ENCODE peak calls at places on chromosomes 12 and 14, in nine cellular contexts. One of them, this sample, is unnamed.
A peak's percentile ranks its signal among the peaks of the same experiment; 100 is the strongest.

GRCh38 chr12:77133566-77133965 is 68.2 kb upstream of the E2F7 start:
- DNase-seq in left ventricle myocardium inferior: peak; percentile 15
- DNase-seq in ovary: peak; percentile 16
- DNase-seq in GM23338: peak; percentile 86
- DNase-seq in naive thymus-derived CD4-positive, alpha-beta T cell: no peak
- DNase-seq in upper lobe of right lung: no peak
- DNase-seq in Karpas-422: peak; percentile 79
- DNase-seq in mucosa of descending colon: peak; percentile 54
- DNase-seq in PC-3: peak; percentile 70
- DNase-seq in this sample: peak; percentile 84

GRCh38 chr12:63138484-63138883 is 12.5 kb downstream of the AVPR1A start:
- DNase-seq in left ventricle myocardium inferior: no peak
- DNase-seq in ovary: no peak
- DNase-seq in GM23338: no peak
- DNase-seq in naive thymus-derived CD4-positive, alpha-beta T cell: no peak
- DNase-seq in upper lobe of right lung: no peak
- DNase-seq in Karpas-422: no peak
- DNase-seq in mucosa of descending colon: no peak
- DNase-seq in PC-3: no peak
- DNase-seq in this sample: no peak

GRCh38 chr12:42696424-42697149 is 107.0 kb upstream of the PRICKLE1 start:
- DNase-seq in left ventricle myocardium inferior: peak; percentile 76
- DNase-seq in ovary: peak; percentile 73
- DNase-seq in GM23338: no peak
- DNase-seq in naive thymus-derived CD4-positive, alpha-beta T cell: no peak
- DNase-seq in upper lobe of right lung: no peak
- DNase-seq in Karpas-422: no peak
- DNase-seq in mucosa of descending colon: peak; percentile 58
- DNase-seq in PC-3: no peak
- DNase-seq in this sample: no peak

GRCh38 chr12:50637870-50638481 is 125.9 kb upstream of the ATF1 start:
- DNase-seq in left ventricle myocardium inferior: no peak
- DNase-seq in ovary: no peak
- DNase-seq in GM23338: peak; percentile 74
- DNase-seq in naive thymus-derived CD4-positive, alpha-beta T cell: peak; percentile 43
- DNase-seq in upper lobe of right lung: no peak
- DNase-seq in Karpas-422: peak; percentile 79
- DNase-seq in mucosa of descending colon: no peak
- DNase-seq in PC-3: peak; percentile 73
- DNase-seq in this sample: peak; percentile 66

GRCh38 chr14:77066555-77067172 is 31.4 kb upstream of the CIPC start:
- DNase-seq in left ventricle myocardium inferior: no peak
- DNase-seq in ovary: no peak
- DNase-seq in GM23338: no peak
- DNase-seq in naive thymus-derived CD4-positive, alpha-beta T cell: no peak
- DNase-seq in upper lobe of right lung: no peak
- DNase-seq in Karpas-422: no peak
- DNase-seq in mucosa of descending colon: no peak
- DNase-seq in PC-3: no peak
- DNase-seq in this sample: no peak

GRCh38 chr12:26805401-26805971 is 27.5 kb downstream of the ITPR2 start:
- DNase-seq in left ventricle myocardium inferior: no peak
- DNase-seq in ovary: no peak
- DNase-seq in GM23338: no peak
- DNase-seq in naive thymus-derived CD4-positive, alpha-beta T cell: no peak
- DNase-seq in upper lobe of right lung: no peak
- DNase-seq in Karpas-422: no peak
- DNase-seq in mucosa of descending colon: no peak
- DNase-seq in PC-3: no peak
- DNase-seq in this sample: no peak

GRCh38 chr12:41402804-41403203 is 214.7 kb downstream of the PDZRN4 start:
- DNase-seq in left ventricle myocardium inferior: no peak
- DNase-seq in ovary: no peak
- DNase-seq in GM23338: no peak
- DNase-seq in naive thymus-derived CD4-positive, alpha-beta T cell: no peak
- DNase-seq in upper lobe of right lung: no peak
- DNase-seq in Karpas-422: no peak
- DNase-seq in mucosa of descending colon: no peak
- DNase-seq in PC-3: peak; percentile 19
- DNase-seq in this sample: no peak

GRCh38 chr12:14756331-14757143 is 46.7 kb downstream of the WBP11 start:
- DNase-seq in left ventricle myocardium inferior: no peak
- DNase-seq in ovary: peak; percentile 28
- DNase-seq in GM23338: peak; percentile 92
- DNase-seq in naive thymus-derived CD4-positive, alpha-beta T cell: no peak
- DNase-seq in upper lobe of right lung: no peak
- DNase-seq in Karpas-422: peak; percentile 70
- DNase-seq in mucosa of descending colon: peak; percentile 42
- DNase-seq in PC-3: peak; percentile 12
- DNase-seq in this sample: peak; percentile 73

GRCh38 chr12:22313276-22313995 is 21.1 kb downstream of the ST8SIA1 start:
- DNase-seq in left ventricle myocardium inferior: no peak
- DNase-seq in ovary: no peak
- DNase-seq in GM23338: no peak
- DNase-seq in naive thymus-derived CD4-positive, alpha-beta T cell: no peak
- DNase-seq in upper lobe of right lung: no peak
- DNase-seq in Karpas-422: no peak
- DNase-seq in mucosa of descending colon: no peak
- DNase-seq in PC-3: peak; percentile 20
- DNase-seq in this sample: no peak

GRCh38 chr14:91380610-91381371 is 36.8 kb downstream of the CCDC88C start:
- DNase-seq in left ventricle myocardium inferior: peak; percentile 36
- DNase-seq in ovary: no peak
- DNase-seq in GM23338: no peak
- DNase-seq in naive thymus-derived CD4-positive, alpha-beta T cell: no peak
- DNase-seq in upper lobe of right lung: no peak
- DNase-seq in Karpas-422: no peak
- DNase-seq in mucosa of descending colon: no peak
- DNase-seq in PC-3: no peak
- DNase-seq in this sample: no peak

GRCh38 chr12:42332301-42332894 is 6.4 kb downstream of the PPHLN1 start:
- DNase-seq in left ventricle myocardium inferior: no peak
- DNase-seq in ovary: no peak
- DNase-seq in GM23338: peak; percentile 40
- DNase-seq in naive thymus-derived CD4-positive, alpha-beta T cell: peak; percentile 12
- DNase-seq in upper lobe of right lung: no peak
- DNase-seq in Karpas-422: peak; percentile 85
- DNase-seq in mucosa of descending colon: peak; percentile 75
- DNase-seq in PC-3: peak; percentile 67
- DNase-seq in this sample: no peak

GRCh38 chr12:79818856-79819255 is 116.0 kb downstream of the PPP1R12A start:
- DNase-seq in left ventricle myocardium inferior: no peak
- DNase-seq in ovary: no peak
- DNase-seq in GM23338: no peak
- DNase-seq in naive thymus-derived CD4-positive, alpha-beta T cell: no peak
- DNase-seq in upper lobe of right lung: no peak
- DNase-seq in Karpas-422: no peak
- DNase-seq in mucosa of descending colon: no peak
- DNase-seq in PC-3: no peak
- DNase-seq in this sample: no peak

GRCh38 chr12:51000245-51000644 is 25.9 kb downstream of the SLC11A2 start:
- DNase-seq in left ventricle myocardium inferior: no peak
- DNase-seq in ovary: no peak
- DNase-seq in GM23338: no peak
- DNase-seq in naive thymus-derived CD4-positive, alpha-beta T cell: no peak
- DNase-seq in upper lobe of right lung: no peak
- DNase-seq in Karpas-422: no peak
- DNase-seq in mucosa of descending colon: no peak
- DNase-seq in PC-3: peak; percentile 66
- DNase-seq in this sample: no peak

GRCh38 chr12:49089831-49090773 is 4.5 kb downstream of the DHH start:
- DNase-seq in left ventricle myocardium inferior: peak; percentile 39
- DNase-seq in ovary: no peak
- DNase-seq in GM23338: peak; percentile 64
- DNase-seq in naive thymus-derived CD4-positive, alpha-beta T cell: no peak
- DNase-seq in upper lobe of right lung: peak; percentile 71
- DNase-seq in Karpas-422: peak; percentile 57
- DNase-seq in mucosa of descending colon: no peak
- DNase-seq in PC-3: peak; percentile 35
- DNase-seq in this sample: peak; percentile 74

GRCh38 chr12:116123511-116124258 is 153.8 kb downstream of the MED13L start:
- DNase-seq in left ventricle myocardium inferior: no peak
- DNase-seq in ovary: no peak
- DNase-seq in GM23338: no peak
- DNase-seq in naive thymus-derived CD4-positive, alpha-beta T cell: no peak
- DNase-seq in upper lobe of right lung: no peak
- DNase-seq in Karpas-422: no peak
- DNase-seq in mucosa of descending colon: peak; percentile 13
- DNase-seq in PC-3: peak; percentile 76
- DNase-seq in this sample: peak; percentile 86

GRCh38 chr12:3089588-3089987 is 12.4 kb downstream of the TSPAN9 start:
- DNase-seq in left ventricle myocardium inferior: no peak
- DNase-seq in ovary: no peak
- DNase-seq in GM23338: no peak
- DNase-seq in naive thymus-derived CD4-positive, alpha-beta T cell: no peak
- DNase-seq in upper lobe of right lung: no peak
- DNase-seq in Karpas-422: no peak
- DNase-seq in mucosa of descending colon: no peak
- DNase-seq in PC-3: no peak
- DNase-seq in this sample: no peak

GRCh38 chr12:96249196-96250118 is 55.3 kb downstream of the ELK3 start:
- DNase-seq in left ventricle myocardium inferior: peak; percentile 74
- DNase-seq in ovary: no peak
- DNase-seq in GM23338: no peak
- DNase-seq in naive thymus-derived CD4-positive, alpha-beta T cell: no peak
- DNase-seq in upper lobe of right lung: no peak
- DNase-seq in Karpas-422: no peak
- DNase-seq in mucosa of descending colon: no peak
- DNase-seq in PC-3: no peak
- DNase-seq in this sample: peak; percentile 31

GRCh38 chr12:104073699-104074098 is 9.4 kb downstream of the HCFC2 start:
- DNase-seq in left ventricle myocardium inferior: no peak
- DNase-seq in ovary: no peak
- DNase-seq in GM23338: no peak
- DNase-seq in naive thymus-derived CD4-positive, alpha-beta T cell: no peak
- DNase-seq in upper lobe of right lung: no peak
- DNase-seq in Karpas-422: no peak
- DNase-seq in mucosa of descending colon: no peak
- DNase-seq in PC-3: no peak
- DNase-seq in this sample: no peak

GRCh38 chr12:74985293-74985985 is 224.2 kb downstream of the KCNC2 start:
- DNase-seq in left ventricle myocardium inferior: no peak
- DNase-seq in ovary: no peak
- DNase-seq in GM23338: no peak
- DNase-seq in naive thymus-derived CD4-positive, alpha-beta T cell: no peak
- DNase-seq in upper lobe of right lung: peak; percentile 51
- DNase-seq in Karpas-422: no peak
- DNase-seq in mucosa of descending colon: no peak
- DNase-seq in PC-3: no peak
- DNase-seq in this sample: no peak

GRCh38 chr12:98594050-98594853 is 766 bp downstream of the SLC25A3 start:
- DNase-seq in left ventricle myocardium inferior: peak; percentile 41
- DNase-seq in ovary: no peak
- DNase-seq in GM23338: peak; percentile 15
- DNase-seq in naive thymus-derived CD4-positive, alpha-beta T cell: no peak
- DNase-seq in upper lobe of right lung: peak; percentile 78
- DNase-seq in Karpas-422: peak; percentile 60
- DNase-seq in mucosa of descending colon: peak; percentile 54
- DNase-seq in PC-3: peak; percentile 14
- DNase-seq in this sample: peak; percentile 56

GRCh38 chr12:119512772-119513497 is 80.6 kb upstream of the TMEM233 start:
- DNase-seq in left ventricle myocardium inferior: no peak
- DNase-seq in ovary: no peak
- DNase-seq in GM23338: peak; percentile 79
- DNase-seq in naive thymus-derived CD4-positive, alpha-beta T cell: no peak
- DNase-seq in upper lobe of right lung: no peak
- DNase-seq in Karpas-422: peak; percentile 44
- DNase-seq in mucosa of descending colon: peak; percentile 3
- DNase-seq in PC-3: peak; percentile 44
- DNase-seq in this sample: peak; percentile 81

GRCh38 chr12:32671930-32672785 is 6.9 kb upstream of the DNM1L start:
- DNase-seq in left ventricle myocardium inferior: no peak
- DNase-seq in ovary: peak; percentile 34
- DNase-seq in GM23338: peak; percentile 84
- DNase-seq in naive thymus-derived CD4-positive, alpha-beta T cell: no peak
- DNase-seq in upper lobe of right lung: no peak
- DNase-seq in Karpas-422: peak; percentile 75
- DNase-seq in mucosa of descending colon: peak; percentile 70
- DNase-seq in PC-3: peak; percentile 63
- DNase-seq in this sample: peak; percentile 75

GRCh38 chr12:106085213-106085612 is 53.5 kb downstream of the NUAK1 start:
- DNase-seq in left ventricle myocardium inferior: no peak
- DNase-seq in ovary: no peak
- DNase-seq in GM23338: no peak
- DNase-seq in naive thymus-derived CD4-positive, alpha-beta T cell: no peak
- DNase-seq in upper lobe of right lung: no peak
- DNase-seq in Karpas-422: no peak
- DNase-seq in mucosa of descending colon: no peak
- DNase-seq in PC-3: no peak
- DNase-seq in this sample: no peak
- H3K4me1 ChIP-seq in left ventricle myocardium inferior: peaks cover 78% of the 10 kb centered on the region
- H3K4me1 ChIP-seq in ovary: peaks cover 22% of the 10 kb centered on the region
- H3K4me1 ChIP-seq in GM23338: peaks cover 11% of the 10 kb centered on the region
- H3K4me1 ChIP-seq in naive thymus-derived CD4-positive, alpha-beta T cell: no peaks in the 10 kb centered on the region
- H3K4me1 ChIP-seq in upper lobe of right lung: peaks cover 11% of the 10 kb centered on the region
- H3K4me1 ChIP-seq in Karpas-422: no peaks in the 10 kb centered on the region
- H3K4me1 ChIP-seq in mucosa of descending colon: no peaks in the 10 kb centered on the region
- H3K4me1 ChIP-seq in PC-3: peaks cover 18% of the 10 kb centered on the region
- H3K4me1 ChIP-seq in this sample: peaks cover 25% of the 10 kb centered on the region

DNA sequence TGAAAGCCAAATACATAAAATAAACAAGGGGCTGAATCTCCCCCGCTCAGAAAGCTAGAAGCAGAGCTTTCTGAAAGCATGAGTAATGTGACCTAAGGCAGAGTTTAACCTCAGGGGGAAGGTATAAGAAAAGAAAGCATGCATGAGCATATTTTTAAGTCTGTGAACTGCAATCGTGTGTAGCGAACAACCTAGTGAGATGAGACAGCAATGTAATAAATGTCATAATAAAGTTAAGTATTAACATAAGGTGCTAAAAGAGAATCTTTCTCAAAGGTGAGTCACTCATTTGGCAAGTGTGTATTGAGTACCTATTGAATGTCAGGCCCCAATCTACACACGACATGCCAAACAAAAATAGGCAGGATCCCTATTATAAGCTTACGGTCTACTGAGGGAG is 14.2 kb upstream of the WDR20 start:
- DNase-seq in left ventricle myocardium inferior: no peak
- DNase-seq in ovary: no peak
- DNase-seq in GM23338: peak; percentile 19
- DNase-seq in naive thymus-derived CD4-positive, alpha-beta T cell: no peak
- DNase-seq in upper lobe of right lung: no peak
- DNase-seq in Karpas-422: no peak
- DNase-seq in mucosa of descending colon: no peak
- DNase-seq in PC-3: peak; percentile 89
- DNase-seq in this sample: no peak
- H3K4me3 ChIP-seq in left ventricle myocardium inferior: no peak overlapping the region
- H3K4me3 ChIP-seq in ovary: no peak overlapping the region
- H3K4me3 ChIP-seq in GM23338: no peak overlapping the region
- H3K4me3 ChIP-seq in naive thymus-derived CD4-positive, alpha-beta T cell: no peak overlapping the region
- H3K4me3 ChIP-seq in upper lobe of right lung: no peak overlapping the region
- H3K4me3 ChIP-seq in Karpas-422: no peak overlapping the region
- H3K4me3 ChIP-seq in mucosa of descending colon: no peak overlapping the region
- H3K4me3 ChIP-seq in PC-3: peak overlapping the region; percentile 49
- H3K4me3 ChIP-seq in this sample: no peak overlapping the region

GRCh38 chr12:47821346-47821706 is 1.6 kb upstream of the HDAC7 start:
- DNase-seq in left ventricle myocardium inferior: no peak
- DNase-seq in ovary: no peak
- DNase-seq in GM23338: no peak
- DNase-seq in naive thymus-derived CD4-positive, alpha-beta T cell: no peak
- DNase-seq in upper lobe of right lung: no peak
- DNase-seq in Karpas-422: no peak
- DNase-seq in mucosa of descending colon: no peak
- DNase-seq in PC-3: no peak
- DNase-seq in this sample: no peak
- H3K4me1 ChIP-seq in left ventricle myocardium inferior: peaks cover 94% of the 10 kb centered on the region
- H3K4me1 ChIP-seq in ovary: peaks cover 36% of the 10 kb centered on the region
- H3K4me1 ChIP-seq in GM23338: peaks cover 56% of the 10 kb centered on the region
- H3K4me1 ChIP-seq in naive thymus-derived CD4-positive, alpha-beta T cell: peaks cover 62% of the 10 kb centered on the region
- H3K4me1 ChIP-seq in upper lobe of right lung: peaks cover 83% of the 10 kb centered on the region
- H3K4me1 ChIP-seq in Karpas-422: peaks cover 33% of the 10 kb centered on the region
- H3K4me1 ChIP-seq in mucosa of descending colon: peaks cover 29% of the 10 kb centered on the region
- H3K4me1 ChIP-seq in PC-3: peaks cover 82% of the 10 kb centered on the region
- H3K4me1 ChIP-seq in this sample: peaks cover 36% of the 10 kb centered on the region

GRCh38 chr12:44875417-44875953 is 630 bp downstream of the NELL2 start:
- DNase-seq in left ventricle myocardium inferior: no peak
- DNase-seq in ovary: no peak
- DNase-seq in GM23338: peak; percentile 68
- DNase-seq in naive thymus-derived CD4-positive, alpha-beta T cell: peak; percentile 10
- DNase-seq in upper lobe of right lung: peak; percentile 48
- DNase-seq in Karpas-422: peak; percentile 63
- DNase-seq in mucosa of descending colon: no peak
- DNase-seq in PC-3: no peak
- DNase-seq in this sample: peak; percentile 62
- H3K4me3 ChIP-seq in left ventricle myocardium inferior: peak overlapping the region; percentile 69
- H3K4me3 ChIP-seq in ovary: peak overlapping the region; percentile 41
- H3K4me3 ChIP-seq in GM23338: peak overlapping the region; percentile 91
- H3K4me3 ChIP-seq in naive thymus-derived CD4-positive, alpha-beta T cell: peak overlapping the region; percentile 58
- H3K4me3 ChIP-seq in upper lobe of right lung: peak overlapping the region; percentile 54
- H3K4me3 ChIP-seq in Karpas-422: peak overlapping the region; percentile 71
- H3K4me3 ChIP-seq in mucosa of descending colon: no peak overlapping the region
- H3K4me3 ChIP-seq in PC-3: peak overlapping the region; percentile 69
- H3K4me3 ChIP-seq in this sample: peak overlapping the region; percentile 88

This sample was measured in neural progenitor cell.